ENCODE peak calls at places on chromosomes 6 and 20, in seven cellular contexts. M is heart left ventricle, R is adrenal gland, H is uterus, J is gastrocnemius medialis, V is body of pancreas, A is upper lobe of left lung. U is an unnamed sample.

GRCh38 chr20:13288357-13288756 is 67.3 kb downstream of the ISM1 start:
- DNase-seq in M (no peak), R (no peak), H (no peak), J (no peak), V (no peak), A (peak; percentile 17), U (peak; percentile 86)

GRCh38 chr20:21272279-21272678 is 30.9 kb upstream of the XRN2 start:
- DNase-seq in M (no peak), R (no peak), H (no peak), J (no peak), V (no peak), A (no peak), U (no peak)

GRCh38 chr6:156828280-156828703 is 51.1 kb downstream of the ARID1B start:
- DNase-seq in M (peak; percentile 62), R (peak; percentile 69), H (no peak), J (peak; percentile 76), V (peak; percentile 34), A (no peak), U (no peak)

GRCh38 chr6:100300221-100300736 is 164.4 kb downstream of the SIM1 start:
- DNase-seq in M (no peak), R (no peak), H (no peak), J (no peak), V (no peak), A (no peak), U (no peak)

GRCh38 chr6:65398851-65399250 is 308.2 kb downstream of the EYS start:
- DNase-seq in M (no peak), R (no peak), H (no peak), J (no peak), V (no peak), A (no peak), U (no peak)

GRCh38 chr20:33584976-33585375 is 77.2 kb upstream of the C20orf144 start:
- DNase-seq in M (no peak), R (no peak), H (no peak), J (no peak), V (no peak), A (no peak), U (no peak)

GRCh38 chr6:137832110-137832509 is 34.9 kb upstream of the TNFAIP3 start:
- DNase-seq in M (no peak), R (no peak), H (no peak), J (no peak), V (no peak), A (no peak), U (no peak)

GRCh38 chr20:61818746-61819483 is 246.8 kb downstream of the TAF4 start:
- DNase-seq in M (peak; percentile 13), R (no peak), H (no peak), J (no peak), V (no peak), A (no peak), U (peak; percentile 6)

GRCh38 chr20:61887694-61888093 is 178.0 kb downstream of the TAF4 start:
- DNase-seq in M (no peak), R (no peak), H (no peak), J (no peak), V (no peak), A (peak; percentile 62), U (no peak)

GRCh38 chr6:127291495-127291894 is 24.8 kb downstream of the RNF146 start:
- DNase-seq in M (no peak), R (no peak), H (no peak), J (no peak), V (no peak), A (no peak), U (no peak)

GRCh38 chr6:3229566-3230274 is 2.3 kb upstream of the TUBB2B start:
- DNase-seq in M (no peak), R (no peak), H (no peak), J (no peak), V (no peak), A (peak; percentile 85), U (no peak)

GRCh38 chr6:22906091-22906549 is 336.8 kb downstream of the HDGFL1 start:
- DNase-seq in M (no peak), R (no peak), H (no peak), J (no peak), V (no peak), A (no peak), U (no peak)

GRCh38 chr6:32369678-32370077 is 2.0 kb downstream of the TSBP1 start:
- DNase-seq in M (no peak), R (no peak), H (no peak), J (no peak), V (no peak), A (no peak), U (no peak)

GRCh38 chr6:118325220-118325860 is 222.8 kb upstream of the PLN start:
- DNase-seq in M (peak; percentile 58), R (no peak), H (peak; percentile 45), J (peak; percentile 17), V (no peak), A (no peak), U (no peak)

GRCh38 chr20:11443382-11444119 is 474.1 kb upstream of the BTBD3 start:
- DNase-seq in M (no peak), R (no peak), H (no peak), J (no peak), V (no peak), A (no peak), U (no peak)

GRCh38 chr6:168354338-168354737 is 34.8 kb upstream of the DACT2 start:
- DNase-seq in M (no peak), R (no peak), H (no peak), J (no peak), V (no peak), A (no peak), U (no peak)

GRCh38 chr20:38970302-38970701 is 8.2 kb downstream of the DHX35 start:
- DNase-seq in M (no peak), R (no peak), H (no peak), J (no peak), V (no peak), A (no peak), U (no peak)

GRCh38 chr6:54285595-54285994 is 22.6 kb upstream of the TINAG start:
- DNase-seq in M (no peak), R (no peak), H (no peak), J (no peak), V (no peak), A (no peak), U (no peak)

GRCh38 chr20:13772529-13772928 is 12.2 kb downstream of the ESF1 start:
- DNase-seq in M (no peak), R (no peak), H (no peak), J (no peak), V (no peak), A (no peak), U (no peak)

GRCh38 chr6:37319856-37320255 is 33.9 kb upstream of the RNF8 start:
- DNase-seq in M (no peak), R (no peak), H (no peak), J (no peak), V (no peak), A (no peak), U (no peak)

GRCh38 chr6:119109654-119110325 is 31.3 kb upstream of the FAM184A start:
- DNase-seq in M (no peak), R (no peak), H (no peak), J (no peak), V (no peak), A (no peak), U (no peak)

GRCh38 chr6:31952140-31952805 is 6.4 kb downstream of the CFB start:
- DNase-seq in M (peak; percentile 55), R (peak; percentile 77), H (peak; percentile 62), J (no peak), V (peak; percentile 61), A (no peak), U (peak; percentile 69)

GRCh38 chr6:68760941-68761676 is 126.0 kb downstream of the ADGRB3 start:
- DNase-seq in M (no peak), R (no peak), H (no peak), J (no peak), V (no peak), A (no peak), U (no peak)

GRCh38 chr20:33947709-33948295 is 45.9 kb upstream of the RALY start:
- DNase-seq in M (no peak), R (no peak), H (no peak), J (no peak), V (no peak), A (no peak), U (no peak)

GRCh38 chr6:14863896-14864850 is 381.7 kb upstream of the JARID2 start:
- DNase-seq in M (no peak), R (no peak), H (no peak), J (no peak), V (no peak), A (no peak), U (no peak)
- TF ChIP-seq CTCF in M (no peak), R (no peak), H (no peak), J (no peak), V (no peak), A (no peak), U (no peak)

DNA sequence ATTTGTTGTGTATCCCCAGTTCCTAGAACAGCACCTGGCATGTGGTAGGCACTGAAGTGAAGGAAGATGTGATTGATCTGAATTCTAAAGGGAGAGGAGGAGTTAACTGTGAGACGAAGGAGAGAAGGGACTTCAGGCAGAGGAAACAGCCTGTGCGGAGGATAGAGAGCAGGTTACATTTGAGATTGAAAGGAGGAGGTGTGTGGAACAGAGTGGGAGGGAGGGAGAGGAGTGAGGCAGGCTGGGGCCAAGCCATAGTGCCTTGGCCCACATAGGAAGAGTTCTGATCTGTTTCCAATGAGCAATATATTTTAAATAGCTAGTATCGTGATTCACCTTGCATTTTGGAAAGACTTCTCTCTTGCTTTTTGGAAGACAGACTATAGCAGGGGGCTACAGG is 13.9 kb upstream of the MROH8 start:
- DNase-seq in M (no peak), R (no peak), H (no peak), J (no peak), V (peak; percentile 0), A (no peak), U (no peak)
- H3K27ac ChIP-seq in M (no peak overlapping the region), R (no peak overlapping the region), H (no peak overlapping the region), J (no peak overlapping the region), V (no peak overlapping the region), A (no peak overlapping the region), U (no peak overlapping the region)

GRCh38 chr20:63694596-63695418 is 1.6 kb upstream of the TNFRSF6B start:
- DNase-seq in M (no peak), R (no peak), H (no peak), J (no peak), V (no peak), A (peak; percentile 85), U (peak; percentile 47)
- TF ChIP-seq POLR2A in M (no peak), R (no peak), H (no peak), J (no peak), V (no peak), A (no peak), U (no peak)

GRCh38 chr6:160382946-160383345 is 34.8 kb downstream of the SLC22A3 start:
- DNase-seq in M (no peak), R (no peak), H (no peak), J (no peak), V (no peak), A (no peak), U (no peak)

GRCh38 chr6:160388922-160389321 is 40.7 kb downstream of the SLC22A3 start:
- DNase-seq in M (no peak), R (no peak), H (no peak), J (no peak), V (no peak), A (no peak), U (no peak)

GRCh38 chr6:160391419-160392116 is 43.4 kb downstream of the SLC22A3 start:
- DNase-seq in M (no peak), R (peak; percentile 52), H (no peak), J (peak; percentile 31), V (no peak), A (no peak), U (no peak)

GRCh38 chr6:160387887-160388286 is 39.7 kb downstream of the SLC22A3 start:
- DNase-seq in M (no peak), R (no peak), H (peak; percentile 50), J (no peak), V (no peak), A (no peak), U (no peak)

GRCh38 chr6:160386869-160387518 is 38.8 kb downstream of the SLC22A3 start:
- DNase-seq in M (peak; percentile 38), R (peak; percentile 72), H (no peak), J (peak; percentile 66), V (no peak), A (peak; percentile 20), U (peak; percentile 77)
- TF ChIP-seq CTCF in M (no peak), R (no peak), H (no peak), J (peak; percentile 10), V (no peak), A (peak; percentile 8), U (no peak)